ENCODE peak calls at places on chromosomes 1 and 21, in six cellular contexts. R, E, M, S, L and P are unnamed samples.

GRCh38 chr1:205668951-205669340 is 11.4 kb downstream of the SLC45A3 start:
- DNase-seq in L (no peak), R (no peak), M (no peak), E (no peak), S (no peak), P (no peak)

GRCh38 chr1:81118550-81118949 is 682.2 kb upstream of the ADGRL2 start:
- DNase-seq in S (no peak), M (no peak), E (no peak), R (no peak), L (no peak), P (no peak)

GRCh38 chr1:214957330-214958137 is 125.0 kb upstream of the KCNK2 start:
- DNase-seq in L (peak; percentile 79), M (no peak), S (no peak), E (no peak), R (peak; percentile 94), P (no peak)

GRCh38 chr1:27416387-27417111 is 24.1 kb downstream of the GPR3 start:
- DNase-seq in L (peak; percentile 34), E (peak; percentile 20), R (peak; percentile 50), S (no peak), M (no peak), P (peak; percentile 46)

GRCh38 chr1:45043094-45043493 is 31.0 kb downstream of the UROD start:
- DNase-seq in E (no peak), M (no peak), L (no peak), S (no peak), R (no peak), P (no peak)

GRCh38 chr21:27476696-27477095 is 509.8 kb upstream of the ADAMTS5 start:
- DNase-seq in M (no peak), R (no peak), S (no peak), E (no peak), L (no peak), P (no peak)

GRCh38 chr1:45530632-45531135 is 9.0 kb upstream of the PRDX1 start:
- DNase-seq in M (no peak), L (no peak), E (no peak), S (no peak), R (no peak), P (no peak)

GRCh38 chr1:65254320-65255087 is 54.8 kb upstream of the DNAJC6 start:
- DNase-seq in E (peak; percentile 86), R (peak; percentile 54), M (peak; percentile 81), L (peak; percentile 72), S (peak; percentile 91), P (peak; percentile 95)

GRCh38 chr1:32480003-32480402 is 15.1 kb downstream of the ZBTB8B start:
- DNase-seq in R (no peak), L (no peak), S (no peak), M (no peak), E (no peak), P (no peak)